ENCODE peak calls at places on chromosome 9, in six cellular contexts. D, T, N, B, M and X are unnamed samples.

GRCh38 chr9:133426011-133426410 is 3.8 kb downstream of the ADAMTS13 start:
- DNase-seq in D (no peak), T (no peak), N (no peak), B (no peak), M (no peak), X (no peak)

GRCh38 chr9:109403766-109404320 is 83.0 kb upstream of the EPB41L4B start:
- DNase-seq in D (no peak), T (no peak), N (no peak), B (no peak), M (no peak), X (no peak)

GRCh38 chr9:117825609-117826347 is 121.6 kb downstream of the TLR4 start:
- DNase-seq in D (no peak), T (no peak), N (no peak), B (peak; percentile 67), M (no peak), X (no peak)

GRCh38 chr9:25677301-25678146 is 720 bp downstream of the TUSC1 start:
- DNase-seq in D (peak; percentile 30), T (no peak), N (peak; percentile 14), B (no peak), M (no peak), X (peak; percentile 82)

GRCh38 chr9:130955947-130956621 is 17.0 kb upstream of the FIBCD1 start:
- DNase-seq in D (no peak), T (no peak), N (no peak), B (no peak), M (no peak), X (no peak)

GRCh38 chr9:133693116-133693515 is 45.0 kb downstream of the SARDH start:
- DNase-seq in D (no peak), T (no peak), N (no peak), B (no peak), M (no peak), X (no peak)

GRCh38 chr9:115133649-115134048 is 15.7 kb upstream of the TNC start:
- DNase-seq in D (no peak), T (no peak), N (peak; percentile 87), B (no peak), M (no peak), X (no peak)

GRCh38 chr9:115093550-115093949 is 24.4 kb downstream of the TNC start:
- DNase-seq in D (no peak), T (no peak), N (no peak), B (no peak), M (no peak), X (no peak)

GRCh38 chr9:93567271-93567959 is 9.0 kb upstream of the PHF2 start:
- DNase-seq in D (no peak), T (no peak), N (peak; percentile 10), B (no peak), M (no peak), X (no peak)

GRCh38 chr9:23502004-23502403 is 324.0 kb downstream of the ELAVL2 start:
- DNase-seq in D (no peak), T (no peak), N (no peak), B (no peak), M (no peak), X (no peak)

GRCh38 chr9:132231019-132231701 is 69.3 kb downstream of the NTNG2 start:
- DNase-seq in D (no peak), T (no peak), N (no peak), B (no peak), M (no peak), X (no peak)

GRCh38 chr9:113471566-113471965 is 8.0 kb downstream of the RGS3 start:
- DNase-seq in D (no peak), T (no peak), N (no peak), B (no peak), M (no peak), X (no peak)

GRCh38 chr9:4668604-4669003 is 2.3 kb upstream of the SPATA6L start:
- DNase-seq in D (no peak), T (no peak), N (no peak), B (no peak), M (no peak), X (no peak)